ENCODE peak calls at places on chromosomes 2 and 18, in seven cellular contexts. I is tibial artery; H is activated CD8-positive, alpha-beta T cell treated with anti-CD3 and anti-CD28 coated beads for 36 hours; N is RWPE1; L is sigmoid colon; X is cardiac fibroblast; A is endodermal cell. J is an unnamed sample.

GRCh38 chr2:128732976-128733431 is 414.3 kb upstream of the HS6ST1 start:
- DNase-seq in I (peak), H (no peak), N (peak), L (no peak), X (peak), A (no peak), J (no peak)

GRCh38 chr2:176902454-176902853 is 310.1 kb upstream of the HNRNPA3 start:
- DNase-seq in I (no peak), H (no peak), N (no peak), L (no peak), X (no peak), A (no peak), J (no peak)

GRCh38 chr2:105754011-105754410 is 9.3 kb downstream of the NCK2 start:
- DNase-seq in I (no peak), H (peak), N (no peak), L (no peak), X (no peak), A (peak), J (no peak)

GRCh38 chr18:12742453-12742852 is 39.6 kb downstream of the PSMG2 start:
- DNase-seq in I (no peak), H (no peak), N (peak), L (no peak), X (peak), A (no peak), J (no peak)

GRCh38 chr2:71882236-71882946 is 265.3 kb downstream of the CYP26B1 start:
- DNase-seq in I (no peak), H (no peak), N (no peak), L (no peak), X (no peak), A (peak), J (no peak)

GRCh38 chr2:112634153-112634873 is 11.4 kb upstream of the SLC20A1 start:
- DNase-seq in I (no peak), H (peak), N (no peak), L (no peak), X (no peak), A (no peak), J (no peak)

GRCh38 chr18:76805221-76805620 is 17.1 kb upstream of the ZNF236 start:
- DNase-seq in I (no peak), H (no peak), N (no peak), L (no peak), X (peak), A (no peak), J (no peak)

GRCh38 chr2:73925853-73926492 is 707 bp upstream of the DGUOK start:
- DNase-seq in I (no peak), H (no peak), N (peak), L (peak), X (no peak), A (peak), J (no peak)

GRCh38 chr2:157466764-157467163 is 22.9 kb upstream of the CYTIP start:
- DNase-seq in I (no peak), H (peak), N (no peak), L (no peak), X (no peak), A (no peak), J (no peak)

GRCh38 chr2:237732790-237733349 is 65.7 kb upstream of the RBM44 start:
- DNase-seq in I (peak), H (peak), N (no peak), L (peak), X (no peak), A (peak), J (no peak)

GRCh38 chr18:64097497-64097896 is 51.4 kb downstream of the LINC00305 start:
- DNase-seq in I (no peak), H (no peak), N (no peak), L (no peak), X (peak), A (no peak), J (no peak)

GRCh38 chr2:88448248-88448647 is 4.2 kb downstream of the FOXI3 start:
- DNase-seq in I (no peak), H (no peak), N (no peak), L (no peak), X (no peak), A (no peak), J (no peak)

GRCh38 chr2:169175112-169175511 is 105.7 kb downstream of the DHRS9 start:
- DNase-seq in I (no peak), H (no peak), N (no peak), L (no peak), X (no peak), A (no peak), J (no peak)

GRCh38 chr2:214699236-214699635 is 110.2 kb downstream of the BARD1 start:
- DNase-seq in I (no peak), H (no peak), N (peak), L (no peak), X (no peak), A (no peak), J (no peak)

GRCh38 chr2:149278146-149278878 is 52.1 kb upstream of the LYPD6 start:
- DNase-seq in I (no peak), H (no peak), N (no peak), L (no peak), X (no peak), A (no peak), J (no peak)

GRCh38 chr2:218981390-218982311 is 3.3 kb downstream of the FEV start:
- DNase-seq in I (no peak), H (peak), N (no peak), L (peak), X (no peak), A (peak), J (no peak)

GRCh38 chr18:34092796-34093195 is 131.9 kb downstream of the NOL4 start:
- DNase-seq in I (no peak), H (no peak), N (no peak), L (no peak), X (no peak), A (no peak), J (no peak)

GRCh38 chr2:239942871-239943311 is 82.3 kb downstream of the NDUFA10 start:
- DNase-seq in I (no peak), H (no peak), N (no peak), L (peak), X (no peak), A (no peak), J (no peak)

GRCh38 chr2:160165996-160166395 is 34.1 kb downstream of the ITGB6 start:
- DNase-seq in I (no peak), H (no peak), N (no peak), L (no peak), X (no peak), A (no peak), J (no peak)

GRCh38 chr2:154577390-154577789 is 121.1 kb upstream of the KCNJ3 start:
- DNase-seq in I (no peak), H (no peak), N (no peak), L (no peak), X (no peak), A (no peak), J (no peak)

GRCh38 chr18:57353940-57354461 is 1.6 kb downstream of the ST8SIA3 start:
- DNase-seq in I (no peak), H (peak), N (peak), L (no peak), X (peak), A (peak), J (no peak)

GRCh38 chr18:46387426-46388131 is 269.4 kb downstream of the LOXHD1 start:
- DNase-seq in I (no peak), H (no peak), N (peak), L (no peak), X (no peak), A (no peak), J (no peak)

GRCh38 chr18:48409591-48410094 is 460 bp upstream of the ZBTB7C start:
- DNase-seq in I (peak), H (peak), N (no peak), L (no peak), X (no peak), A (peak), J (no peak)

DNA sequence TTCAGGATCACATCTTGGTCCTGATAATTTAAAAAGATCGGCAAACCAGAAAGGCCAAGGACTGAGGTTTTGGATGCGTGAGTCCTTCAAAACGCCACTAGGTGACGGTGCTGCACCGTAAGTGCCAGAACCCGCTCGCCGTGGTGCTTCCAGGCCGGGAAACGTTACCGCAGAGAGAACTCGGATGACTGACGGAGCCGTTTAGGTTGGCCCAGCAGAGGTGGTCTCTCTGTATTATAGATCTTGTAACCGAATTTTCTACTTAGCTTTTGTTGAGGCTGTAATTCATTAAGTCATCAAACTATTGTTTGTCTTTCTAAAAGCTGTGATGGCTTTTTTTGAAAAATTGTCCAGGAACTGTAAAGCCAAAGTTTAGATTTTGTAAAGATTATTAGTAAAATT is 39.8 kb upstream of the ADCYAP1 start:
- DNase-seq in I (peak), H (peak), N (peak), L (peak), X (peak), A (peak), J (peak)
- TF ChIP-seq CTCF in I (peak), H (peak), N (peak), L (peak), X (peak), A (peak), J (peak)

GRCh38 chr2:197353393-197354168 is 43.0 kb upstream of the ANKRD44 start:
- DNase-seq in I (no peak), H (no peak), N (no peak), L (no peak), X (no peak), A (no peak), J (no peak)

GRCh38 chr2:197354169-197354558 is 43.6 kb upstream of the ANKRD44 start:
- DNase-seq in I (no peak), H (no peak), N (no peak), L (no peak), X (no peak), A (no peak), J (no peak)

GRCh38 chr2:197358927-197359326 is 48.3 kb upstream of the ANKRD44 start:
- DNase-seq in I (no peak), H (peak), N (no peak), L (no peak), X (peak), A (no peak), J (no peak)

GRCh38 chr2:197357986-197358385 is 47.4 kb upstream of the ANKRD44 start:
- DNase-seq in I (no peak), H (no peak), N (no peak), L (no peak), X (no peak), A (no peak), J (no peak)

DNA sequence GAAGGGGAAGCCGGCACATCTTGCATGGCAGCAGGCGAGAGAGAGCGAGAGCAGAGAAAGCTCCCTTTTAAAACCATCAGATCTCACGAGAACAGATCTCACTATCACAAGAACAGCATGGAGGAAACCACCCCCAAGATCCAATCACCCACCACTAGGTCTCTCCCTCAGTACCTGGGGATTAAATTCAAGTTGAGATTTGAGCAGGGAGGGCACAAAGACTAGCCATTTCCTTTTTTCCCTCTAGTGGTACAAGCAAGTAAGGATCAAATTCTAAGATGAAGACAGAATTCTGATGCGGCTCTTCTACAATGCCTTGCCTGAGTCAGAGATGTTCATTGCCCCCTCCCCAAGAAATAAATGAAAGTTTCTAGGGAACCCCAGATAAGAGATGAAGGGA is 45.6 kb upstream of the ANKRD44 start:
- DNase-seq in I (no peak), H (peak), N (no peak), L (no peak), X (peak), A (peak), J (no peak)
- TF ChIP-seq CTCF in I (no peak), H (no peak), N (no peak), L (no peak), X (peak), A (peak), J (no peak)

GRCh38 chr2:42978175-42978886 is 185.9 kb upstream of the HAAO start:
- DNase-seq in I (no peak), H (no peak), N (no peak), L (peak), X (no peak), A (no peak), J (peak)

GRCh38 chr2:42979870-42980763 is 187.7 kb upstream of the HAAO start:
- DNase-seq in I (no peak), H (no peak), N (no peak), L (peak), X (no peak), A (no peak), J (peak)

GRCh38 chr2:42978887-42979415 is 186.6 kb upstream of the HAAO start:
- DNase-seq in I (no peak), H (no peak), N (no peak), L (peak), X (no peak), A (no peak), J (peak)

GRCh38 chr2:42980764-42981416 is 188.5 kb upstream of the HAAO start:
- DNase-seq in I (no peak), H (no peak), N (no peak), L (no peak), X (no peak), A (no peak), J (no peak)

DNA sequence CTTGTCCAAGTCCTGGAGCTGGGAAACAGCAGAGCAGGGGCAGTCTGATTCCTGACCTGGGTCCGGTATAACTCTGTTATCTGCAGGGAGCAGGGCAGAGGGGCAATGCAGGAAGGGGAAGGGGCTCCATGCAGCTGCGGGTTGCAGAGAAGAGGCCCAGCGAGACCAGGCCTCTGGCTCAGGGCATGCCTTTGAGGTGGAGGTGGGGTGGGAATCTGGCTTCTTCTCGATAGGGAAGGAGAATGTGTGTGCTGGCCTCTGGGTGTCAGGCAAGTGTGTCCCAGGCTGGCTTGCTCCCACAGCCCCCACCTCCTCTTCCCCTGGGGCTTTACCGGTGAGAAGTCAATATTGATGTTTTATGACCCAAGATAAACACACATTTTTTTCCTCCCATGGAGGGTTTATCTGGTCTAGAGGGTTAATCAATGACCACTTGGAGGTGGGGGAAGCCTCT is 187.1 kb upstream of the HAAO start:
- DNase-seq in I (no peak), H (no peak), N (no peak), L (peak), X (no peak), A (peak), J (peak)
- TF ChIP-seq CTCF in I (no peak), H (no peak), N (no peak), L (no peak), X (no peak), A (peak), J (no peak)

GRCh38 chr2:145595296-145595695 is 1075.4 kb upstream of the ZEB2 start:
- DNase-seq in I (no peak), H (no peak), N (no peak), L (no peak), X (peak), A (no peak), J (no peak)

GRCh38 chr2:145593280-145593679 is 1073.4 kb upstream of the ZEB2 start:
- DNase-seq in I (no peak), H (no peak), N (no peak), L (no peak), X (no peak), A (no peak), J (no peak)

GRCh38 chr2:145597011-145597410 is 1077.1 kb upstream of the ZEB2 start:
- DNase-seq in I (no peak), H (no peak), N (no peak), L (no peak), X (no peak), A (no peak), J (no peak)

GRCh38 chr2:145592362-145592761 is 1072.4 kb upstream of the ZEB2 start:
- DNase-seq in I (no peak), H (no peak), N (no peak), L (no peak), X (peak), A (no peak), J (no peak)

GRCh38 chr2:145593991-145594702 is 1074.2 kb upstream of the ZEB2 start:
- DNase-seq in I (no peak), H (no peak), N (peak), L (no peak), X (peak), A (no peak), J (no peak)
- TF ChIP-seq CTCF in I (no peak), H (no peak), N (no peak), L (no peak), X (peak), A (peak), J (no peak)

DNA sequence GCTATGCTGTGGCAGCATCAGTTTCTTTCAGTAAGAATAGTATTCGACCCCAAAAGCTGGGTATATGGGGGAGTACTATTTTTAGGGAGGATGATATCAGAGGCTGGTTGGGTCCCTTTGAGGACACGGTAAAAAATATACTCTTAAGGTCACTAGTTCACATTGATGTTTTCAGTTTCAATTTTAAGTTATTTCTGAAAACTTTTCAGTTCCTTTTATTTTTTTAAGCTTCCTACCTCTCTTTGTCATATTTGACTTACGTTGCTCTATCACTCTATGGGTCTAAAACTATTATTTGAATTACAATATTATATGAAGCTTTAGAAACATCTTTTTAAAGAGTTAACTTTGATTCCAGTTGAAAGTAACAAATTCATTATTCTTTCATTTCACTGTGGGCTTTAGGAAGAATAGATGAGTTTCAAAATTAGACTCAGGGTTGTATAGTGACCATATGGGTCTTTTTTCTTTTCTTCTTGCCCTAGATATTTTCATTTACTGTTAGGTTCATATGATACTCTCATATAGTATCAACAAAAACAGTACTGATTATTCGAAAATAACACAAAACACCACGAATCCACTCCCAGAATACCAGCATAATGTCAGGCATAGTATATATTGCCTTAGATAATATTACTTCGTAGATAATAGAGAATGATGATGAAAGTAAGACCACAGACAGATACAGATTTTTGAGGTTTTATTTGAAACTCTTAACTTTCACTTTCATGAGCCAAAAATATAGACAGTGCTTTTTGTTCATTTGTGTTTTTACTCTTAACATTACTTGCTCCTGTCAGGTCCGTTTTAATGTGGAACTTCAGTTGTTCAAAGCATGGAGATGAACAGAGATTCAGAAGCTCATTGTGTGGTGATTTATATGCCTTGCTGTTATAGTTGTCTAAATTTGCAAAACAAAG is 9.8 kb downstream of the RMDN2 start:
- DNase-seq in I (no peak), H (no peak), N (no peak), L (no peak), X (no peak), A (no peak), J (no peak)
- TF ChIP-seq CTCF in I (no peak), H (no peak), N (no peak), L (no peak), X (no peak), A (no peak), J (no peak)

GRCh38 chr2:75290600-75291140 is 91.3 kb upstream of the TACR1 start:
- DNase-seq in I (no peak), H (no peak), N (no peak), L (no peak), X (peak), A (no peak), J (no peak)
- TF ChIP-seq CTCF in I (no peak), H (no peak), N (no peak), L (no peak), X (peak), A (peak), J (no peak)

GRCh38 chr2:13546131-13546530 is 829.4 kb downstream of the TRIB2 start:
- DNase-seq in I (no peak), H (no peak), N (no peak), L (no peak), X (no peak), A (no peak), J (no peak)

GRCh38 chr2:13542061-13542460 is 825.3 kb downstream of the TRIB2 start:
- DNase-seq in I (no peak), H (no peak), N (no peak), L (no peak), X (no peak), A (no peak), J (no peak)

GRCh38 chr2:13543550-13543949 is 826.8 kb downstream of the TRIB2 start:
- DNase-seq in I (no peak), H (no peak), N (no peak), L (no peak), X (no peak), A (no peak), J (no peak)

GRCh38 chr2:13545320-13545719 is 828.6 kb downstream of the TRIB2 start:
- DNase-seq in I (no peak), H (no peak), N (no peak), L (no peak), X (no peak), A (no peak), J (no peak)

DNA sequence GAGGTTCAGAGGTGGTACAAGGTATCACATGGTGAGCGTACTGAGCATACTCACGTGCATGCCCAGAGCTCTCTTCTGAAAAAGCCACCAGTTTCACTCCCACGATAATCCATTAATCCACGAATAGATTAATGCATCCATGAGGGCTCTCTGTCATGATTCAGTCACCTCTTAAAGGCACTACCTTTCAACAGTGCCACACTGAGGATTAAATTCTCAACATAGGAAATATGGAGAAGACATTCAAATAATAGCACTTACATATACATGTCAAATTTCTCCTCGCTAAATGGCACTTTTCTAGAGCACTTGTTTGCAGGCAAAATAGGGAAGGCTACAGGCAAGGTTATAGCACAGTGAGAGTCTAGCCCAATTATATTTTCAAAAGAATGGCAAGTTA is 825.9 kb downstream of the TRIB2 start:
- DNase-seq in I (no peak), H (no peak), N (no peak), L (no peak), X (no peak), A (no peak), J (no peak)
- TF ChIP-seq CTCF in I (no peak), H (no peak), N (no peak), L (no peak), X (no peak), A (no peak), J (no peak)